ENCODE peak calls at places on chromosomes 11 and 22, in six cellular contexts. V, A, C, T, M and I are unnamed samples.

GRCh38 chr22:37186228-37186996 is 1.6 kb downstream of the C1QTNF6 start:
- DNase-seq in V (peak; percentile 80), A (peak; percentile 71), T (peak; percentile 55), C (peak; percentile 65), M (peak; percentile 68), I (peak; percentile 64)

GRCh38 chr11:65419773-65420481 is 2.7 kb upstream of the NEAT1 start:
- DNase-seq in A (no peak), C (no peak), V (peak; percentile 55), M (peak; percentile 52), T (no peak), I (peak; percentile 92)

GRCh38 chr11:19735512-19735911 is 22.9 kb downstream of the NAV2 start:
- DNase-seq in C (no peak), M (no peak), A (no peak), T (no peak), V (no peak), I (no peak)

GRCh38 chr11:13003726-13004493 is 5.2 kb upstream of the RASSF10 start:
- DNase-seq in C (no peak), T (no peak), A (no peak), M (no peak), V (no peak), I (no peak)

GRCh38 chr11:7577226-7577882 is 63.6 kb downstream of the PPFIBP2 start:
- DNase-seq in A (no peak), C (no peak), T (no peak), M (no peak), V (no peak), I (no peak)

GRCh38 chr11:77411238-77411637 is 62.7 kb downstream of the PAK1 start:
- DNase-seq in V (no peak), A (no peak), C (peak; percentile 27), M (no peak), T (no peak), I (no peak)

GRCh38 chr11:64466115-64466718 is 107.3 kb downstream of the RPS6KA4 start:
- DNase-seq in V (no peak), A (no peak), T (no peak), C (no peak), M (no peak), I (no peak)

GRCh38 chr11:29957406-29957805 is 59.4 kb downstream of the KCNA4 start:
- DNase-seq in T (no peak), A (no peak), V (no peak), M (no peak), C (no peak), I (no peak)

GRCh38 chr11:96341237-96342130 is 1.5 kb downstream of the MAML2 start:
- DNase-seq in V (peak; percentile 75), M (peak; percentile 61), A (peak; percentile 29), T (no peak), C (peak; percentile 39), I (peak; percentile 44)

GRCh38 chr22:41380993-41381328 is 781 bp upstream of the TEF start:
- DNase-seq in C (no peak), A (no peak), M (no peak), V (no peak), T (no peak), I (peak; percentile 83)
- TF ChIP-seq TAF1 in C (no peak), A (no peak), M (peak; percentile 69), V (no peak), T (no peak), I (no peak)

DNA sequence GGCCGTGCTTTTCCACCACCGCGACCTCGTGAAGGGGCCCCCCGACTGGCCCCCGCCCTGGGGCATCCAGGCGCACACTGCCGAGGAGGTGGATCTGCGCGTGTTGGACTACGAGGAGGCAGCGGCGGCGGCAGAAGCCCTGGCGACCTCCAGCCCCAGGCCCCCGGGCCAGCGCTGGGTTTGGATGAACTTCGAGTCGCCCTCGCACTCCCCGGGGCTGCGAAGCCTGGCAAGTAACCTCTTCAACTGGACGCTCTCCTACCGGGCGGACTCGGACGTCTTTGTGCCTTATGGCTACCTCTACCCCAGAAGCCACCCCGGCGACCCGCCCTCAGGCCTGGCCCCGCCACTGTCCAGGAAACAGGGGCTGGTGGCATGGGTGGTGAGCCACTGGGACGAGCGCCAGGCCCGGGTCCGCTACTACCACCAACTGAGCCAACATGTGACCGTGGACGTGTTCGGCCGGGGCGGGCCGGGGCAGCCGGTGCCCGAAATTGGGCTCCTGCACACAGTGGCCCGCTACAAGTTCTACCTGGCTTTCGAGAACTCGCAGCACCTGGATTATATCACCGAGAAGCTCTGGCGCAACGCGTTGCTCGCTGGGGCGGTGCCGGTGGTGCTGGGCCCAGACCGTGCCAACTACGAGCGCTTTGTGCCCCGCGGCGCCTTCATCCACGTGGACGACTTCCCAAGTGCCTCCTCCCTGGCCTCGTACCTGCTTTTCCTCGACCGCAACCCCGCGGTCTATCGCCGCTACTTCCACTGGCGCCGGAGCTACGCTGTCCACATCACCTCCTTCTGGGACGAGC is 1.3 kb downstream of the FUT4 start:
- DNase-seq in C (no peak), M (peak; percentile 75), A (no peak), V (no peak), T (no peak), I (no peak)
- TF ChIP-seq POLR2A in C (no peak), M (no peak), A (no peak), V (no peak), T (no peak), I (no peak)

GRCh38 chr11:127056338-127056971 is 55.9 kb upstream of the KIRREL3 start:
- DNase-seq in A (no peak), M (no peak), C (no peak), T (no peak), V (peak; percentile 18), I (no peak)
- TF ChIP-seq TAF1 in A (no peak), M (no peak), C (no peak), T (no peak), V (no peak), I (no peak)

GRCh38 chr11:44752727-44753126 is 26.0 kb downstream of the TSPAN18 start:
- DNase-seq in M (no peak), T (no peak), V (no peak), C (no peak), A (no peak), I (no peak)
- TF ChIP-seq POLR2A in M (no peak), T (no peak), V (no peak), C (no peak), A (no peak), I (no peak)